ENCODE peak calls at places on chromosome 19, in five cellular contexts. X is progenitor cell of endocrine pancreas, E is T-helper 2 cell, P is NCI-H2029 treated with DMSO at 0.1 percent for 48 hours, F is hepatic stellate cell. A is an unnamed sample.

GRCh38 chr19:12778020-12778904 is 2.9 kb upstream of the HOOK2 start:
- DNase-seq in E (peak; percentile 62), P (no peak), F (peak; percentile 86), X (no peak), A (no peak)

GRCh38 chr19:57241181-57241580 is 749 bp downstream of the ZNF805 start:
- DNase-seq in F (peak; percentile 27), X (no peak), E (peak; percentile 44), P (no peak), A (no peak)

GRCh38 chr19:46076031-46076880 is 35.5 kb upstream of the IGFL4 start:
- DNase-seq in E (no peak), F (no peak), P (no peak), X (no peak), A (no peak)

GRCh38 chr19:5484398-5485285 is 29.4 kb downstream of the ZNRF4 start:
- DNase-seq in F (no peak), X (peak; percentile 59), P (no peak), E (no peak), A (no peak)

GRCh38 chr19:46728693-46729339 is 11.9 kb upstream of the PRKD2 start:
- DNase-seq in E (peak; percentile 74), X (peak; percentile 60), F (peak; percentile 90), P (no peak), A (no peak)

GRCh38 chr19:3536429-3537100 is 2.4 kb upstream of the TEKTIP1 start:
- DNase-seq in F (no peak), X (no peak), P (no peak), E (no peak), A (no peak)

GRCh38 chr19:2277138-2277537 is 4.8 kb downstream of the PEAK3 start:
- DNase-seq in X (no peak), F (no peak), P (no peak), E (no peak), A (no peak)

GRCh38 chr19:43780706-43781525 is at the start of gene KCNN4:
- DNase-seq in X (no peak), F (peak; percentile 51), E (peak; percentile 92), P (no peak), A (peak; percentile 40)

GRCh38 chr19:23116802-23117571 is at the start of gene ZNF730:
- DNase-seq in F (peak; percentile 3), X (peak; percentile 84), P (peak; percentile 10), E (peak; percentile 75), A (no peak)

GRCh38 chr19:36421749-36422481 is 3.5 kb upstream of the ZFP82 start:
- DNase-seq in X (no peak), P (no peak), E (no peak), F (no peak), A (no peak)

GRCh38 chr19:6586056-6586455 is 4.9 kb downstream of the CD70 start:
- DNase-seq in P (no peak), E (no peak), F (no peak), X (no peak), A (no peak)

GRCh38 chr19:32902448-32902847 is 32.9 kb upstream of the SLC7A9 start:
- DNase-seq in P (peak; percentile 55), X (no peak), E (no peak), F (no peak), A (no peak)

GRCh38 chr19:44753932-44754742 is 5.6 kb downstream of the BCL3 start:
- DNase-seq in X (no peak), E (peak; percentile 81), P (peak; percentile 43), F (peak; percentile 89), A (peak; percentile 79)

GRCh38 chr19:17103177-17103576 is 27.6 kb downstream of the MYO9B start:
- DNase-seq in X (no peak), E (no peak), P (no peak), F (no peak), A (no peak)

GRCh38 chr19:17749912-17750317 is 1.4 kb upstream of the FCHO1 start:
- DNase-seq in P (no peak), E (peak; percentile 38), F (no peak), X (no peak), A (no peak)

GRCh38 chr19:2015611-2015950 is at the start of gene BTBD2:
- DNase-seq in E (peak; percentile 79), X (no peak), P (no peak), F (peak; percentile 51), A (no peak)

GRCh38 chr19:31911577-31911976 is 433.8 kb upstream of the ZNF507 start:
- DNase-seq in P (no peak), F (no peak), X (no peak), E (no peak), A (no peak)

A was measured in esophagus squamous epithelium.